ENCODE peak calls at places on chromosomes 1 and 21, in eight cellular contexts. One of them, this sample, is unnamed.

GRCh38 chr1:116167625-116168276 is 56.6 kb downstream of the MAB21L3 start:
- DNase-seq in ovary: peak
- DNase-seq in GM23338: peak
- DNase-seq in astrocyte: no peak
- DNase-seq in sigmoid colon: no peak
- DNase-seq in fibroblast of lung: peak
- DNase-seq in mucosa of descending colon: peak
- DNase-seq in AG04450: no peak
- DNase-seq in this sample: no peak

GRCh38 chr1:207817166-207817565 is 65.3 kb downstream of the CD46 start:
- DNase-seq in sigmoid colon: peak
- DNase-seq in fibroblast of lung: no peak
- DNase-seq in GM23338: no peak
- DNase-seq in AG04450: no peak
- DNase-seq in ovary: no peak
- DNase-seq in astrocyte: no peak
- DNase-seq in mucosa of descending colon: no peak
- DNase-seq in this sample: no peak

GRCh38 chr1:67339623-67340343 is 32.1 kb downstream of the IL12RB2 start:
- DNase-seq in astrocyte: peak
- DNase-seq in sigmoid colon: no peak
- DNase-seq in GM23338: no peak
- DNase-seq in AG04450: peak
- DNase-seq in fibroblast of lung: peak
- DNase-seq in ovary: no peak
- DNase-seq in mucosa of descending colon: no peak
- DNase-seq in this sample: peak

GRCh38 chr1:89085781-89086180 is 20.8 kb upstream of the GBP1 start:
- DNase-seq in sigmoid colon: no peak
- DNase-seq in GM23338: no peak
- DNase-seq in astrocyte: no peak
- DNase-seq in ovary: no peak
- DNase-seq in AG04450: no peak
- DNase-seq in fibroblast of lung: peak
- DNase-seq in mucosa of descending colon: no peak
- DNase-seq in this sample: no peak

GRCh38 chr21:18142639-18143038 is 102.0 kb upstream of the CHODL start:
- DNase-seq in GM23338: no peak
- DNase-seq in fibroblast of lung: no peak
- DNase-seq in mucosa of descending colon: no peak
- DNase-seq in astrocyte: no peak
- DNase-seq in ovary: no peak
- DNase-seq in AG04450: no peak
- DNase-seq in sigmoid colon: no peak
- DNase-seq in this sample: no peak

GRCh38 chr1:44524655-44525530 is 119.8 kb downstream of the RNF220 start:
- DNase-seq in sigmoid colon: no peak
- DNase-seq in AG04450: no peak
- DNase-seq in ovary: no peak
- DNase-seq in mucosa of descending colon: no peak
- DNase-seq in fibroblast of lung: no peak
- DNase-seq in astrocyte: no peak
- DNase-seq in GM23338: peak
- DNase-seq in this sample: no peak

GRCh38 chr1:18580087-18580486 is 50.6 kb upstream of the PAX7 start:
- DNase-seq in fibroblast of lung: no peak
- DNase-seq in mucosa of descending colon: no peak
- DNase-seq in GM23338: no peak
- DNase-seq in AG04450: no peak
- DNase-seq in astrocyte: no peak
- DNase-seq in sigmoid colon: no peak
- DNase-seq in ovary: no peak
- DNase-seq in this sample: no peak

GRCh38 chr21:45290948-45291612 is 3.4 kb upstream of the POFUT2 start:
- DNase-seq in fibroblast of lung: peak
- DNase-seq in AG04450: no peak
- DNase-seq in GM23338: no peak
- DNase-seq in astrocyte: peak
- DNase-seq in sigmoid colon: peak
- DNase-seq in mucosa of descending colon: peak
- DNase-seq in ovary: peak
- DNase-seq in this sample: no peak

GRCh38 chr1:65041014-65041413 is 74.7 kb upstream of the JAK1 start:
- DNase-seq in astrocyte: no peak
- DNase-seq in sigmoid colon: no peak
- DNase-seq in ovary: no peak
- DNase-seq in mucosa of descending colon: no peak
- DNase-seq in GM23338: no peak
- DNase-seq in AG04450: no peak
- DNase-seq in fibroblast of lung: no peak
- DNase-seq in this sample: no peak

GRCh38 chr1:33281554-33282303 is 25.4 kb downstream of the ZNF362 start:
- DNase-seq in AG04450: no peak
- DNase-seq in astrocyte: no peak
- DNase-seq in GM23338: no peak
- DNase-seq in ovary: peak
- DNase-seq in mucosa of descending colon: no peak
- DNase-seq in sigmoid colon: peak
- DNase-seq in fibroblast of lung: no peak
- DNase-seq in this sample: no peak

GRCh38 chr1:206035027-206035426 is 11.3 kb upstream of the CTSE start:
- DNase-seq in astrocyte: no peak
- DNase-seq in fibroblast of lung: no peak
- DNase-seq in GM23338: no peak
- DNase-seq in sigmoid colon: no peak
- DNase-seq in AG04450: no peak
- DNase-seq in mucosa of descending colon: peak
- DNase-seq in ovary: no peak
- DNase-seq in this sample: no peak

GRCh38 chr1:56397811-56398231 is 181.5 kb downstream of the PLPP3 start:
- DNase-seq in ovary: no peak
- DNase-seq in GM23338: no peak
- DNase-seq in sigmoid colon: no peak
- DNase-seq in astrocyte: no peak
- DNase-seq in fibroblast of lung: peak
- DNase-seq in AG04450: no peak
- DNase-seq in mucosa of descending colon: no peak
- DNase-seq in this sample: peak

GRCh38 chr1:96723372-96723771 is 1.8 kb downstream of the PTBP2 start:
- DNase-seq in AG04450: no peak
- DNase-seq in sigmoid colon: no peak
- DNase-seq in fibroblast of lung: no peak
- DNase-seq in mucosa of descending colon: no peak
- DNase-seq in astrocyte: no peak
- DNase-seq in ovary: no peak
- DNase-seq in GM23338: no peak
- DNase-seq in this sample: no peak

GRCh38 chr1:84171471-84171870 is 27.4 kb downstream of the PRKACB start:
- DNase-seq in astrocyte: no peak
- DNase-seq in GM23338: no peak
- DNase-seq in sigmoid colon: no peak
- DNase-seq in mucosa of descending colon: no peak
- DNase-seq in AG04450: no peak
- DNase-seq in ovary: no peak
- DNase-seq in fibroblast of lung: no peak
- DNase-seq in this sample: no peak

GRCh38 chr1:110605901-110606783 is at the start of gene KCNA2:
- DNase-seq in astrocyte: peak
- DNase-seq in fibroblast of lung: no peak
- DNase-seq in AG04450: no peak
- DNase-seq in GM23338: peak
- DNase-seq in sigmoid colon: peak
- DNase-seq in mucosa of descending colon: no peak
- DNase-seq in ovary: peak
- DNase-seq in this sample: no peak

GRCh38 chr1:111204211-111204883 is 3.9 kb upstream of the DENND2D start:
- DNase-seq in AG04450: no peak
- DNase-seq in ovary: peak
- DNase-seq in sigmoid colon: no peak
- DNase-seq in mucosa of descending colon: peak
- DNase-seq in GM23338: no peak
- DNase-seq in astrocyte: no peak
- DNase-seq in fibroblast of lung: no peak
- DNase-seq in this sample: no peak

GRCh38 chr1:38062361-38063288 is 16.0 kb upstream of the POU3F1 start:
- DNase-seq in AG04450: no peak
- DNase-seq in astrocyte: no peak
- DNase-seq in GM23338: no peak
- DNase-seq in mucosa of descending colon: no peak
- DNase-seq in fibroblast of lung: no peak
- DNase-seq in ovary: no peak
- DNase-seq in sigmoid colon: no peak
- DNase-seq in this sample: no peak

GRCh38 chr1:151739590-151740355 is 18.5 kb downstream of the RIIAD1 start:
- DNase-seq in AG04450: no peak
- DNase-seq in GM23338: peak
- DNase-seq in ovary: no peak
- DNase-seq in sigmoid colon: no peak
- DNase-seq in astrocyte: no peak
- DNase-seq in mucosa of descending colon: no peak
- DNase-seq in fibroblast of lung: no peak
- DNase-seq in this sample: no peak

GRCh38 chr1:200628223-200628868 is 7.8 kb upstream of the KIF14 start:
- DNase-seq in fibroblast of lung: no peak
- DNase-seq in mucosa of descending colon: no peak
- DNase-seq in astrocyte: no peak
- DNase-seq in sigmoid colon: no peak
- DNase-seq in ovary: no peak
- DNase-seq in AG04450: no peak
- DNase-seq in GM23338: no peak
- DNase-seq in this sample: no peak

GRCh38 chr1:246497331-246497915 is 9.7 kb downstream of the SMYD3 start:
- DNase-seq in ovary: no peak
- DNase-seq in fibroblast of lung: peak
- DNase-seq in astrocyte: peak
- DNase-seq in sigmoid colon: no peak
- DNase-seq in AG04450: peak
- DNase-seq in mucosa of descending colon: no peak
- DNase-seq in GM23338: peak
- DNase-seq in this sample: peak

GRCh38 chr1:196738730-196739129 is 35.9 kb upstream of the CFHR3 start:
- DNase-seq in fibroblast of lung: no peak
- DNase-seq in AG04450: no peak
- DNase-seq in sigmoid colon: no peak
- DNase-seq in mucosa of descending colon: no peak
- DNase-seq in ovary: no peak
- DNase-seq in GM23338: no peak
- DNase-seq in astrocyte: no peak
- DNase-seq in this sample: no peak

GRCh38 chr1:53476579-53476978 is 17.4 kb downstream of the DMRTB1 start:
- DNase-seq in ovary: no peak
- DNase-seq in GM23338: no peak
- DNase-seq in sigmoid colon: no peak
- DNase-seq in mucosa of descending colon: no peak
- DNase-seq in fibroblast of lung: no peak
- DNase-seq in astrocyte: no peak
- DNase-seq in AG04450: no peak
- DNase-seq in this sample: no peak

DNA sequence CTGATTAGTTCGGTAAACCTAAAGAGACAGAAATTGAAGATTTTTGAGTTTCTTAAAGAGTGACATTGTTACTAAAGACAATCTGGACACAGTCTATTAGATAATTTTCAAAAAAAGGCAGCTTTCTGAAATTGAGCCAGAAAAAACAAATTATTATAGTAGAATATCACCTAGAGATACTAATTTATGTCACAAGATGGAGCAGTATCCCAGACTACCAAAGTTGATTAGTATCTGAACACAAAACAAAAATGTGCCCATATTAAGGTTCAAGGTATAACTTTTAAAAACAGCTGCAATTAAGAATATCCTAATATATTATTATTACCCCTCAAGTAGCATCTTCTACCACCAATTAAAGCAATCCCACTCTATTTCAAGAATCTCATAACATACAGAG is 40.5 kb upstream of the SYT2 start:
- DNase-seq in AG04450: no peak
- DNase-seq in astrocyte: no peak
- DNase-seq in fibroblast of lung: no peak
- DNase-seq in mucosa of descending colon: no peak
- DNase-seq in ovary: no peak
- DNase-seq in GM23338: no peak
- DNase-seq in sigmoid colon: no peak
- DNase-seq in this sample: no peak
- TF ChIP-seq CTCF in AG04450: no peak
- TF ChIP-seq CTCF in astrocyte: no peak
- TF ChIP-seq CTCF in fibroblast of lung: no peak
- TF ChIP-seq CTCF in mucosa of descending colon: no peak
- TF ChIP-seq CTCF in ovary: no peak
- TF ChIP-seq CTCF in GM23338: no peak
- TF ChIP-seq CTCF in sigmoid colon: no peak
- TF ChIP-seq CTCF in this sample: no peak

DNA sequence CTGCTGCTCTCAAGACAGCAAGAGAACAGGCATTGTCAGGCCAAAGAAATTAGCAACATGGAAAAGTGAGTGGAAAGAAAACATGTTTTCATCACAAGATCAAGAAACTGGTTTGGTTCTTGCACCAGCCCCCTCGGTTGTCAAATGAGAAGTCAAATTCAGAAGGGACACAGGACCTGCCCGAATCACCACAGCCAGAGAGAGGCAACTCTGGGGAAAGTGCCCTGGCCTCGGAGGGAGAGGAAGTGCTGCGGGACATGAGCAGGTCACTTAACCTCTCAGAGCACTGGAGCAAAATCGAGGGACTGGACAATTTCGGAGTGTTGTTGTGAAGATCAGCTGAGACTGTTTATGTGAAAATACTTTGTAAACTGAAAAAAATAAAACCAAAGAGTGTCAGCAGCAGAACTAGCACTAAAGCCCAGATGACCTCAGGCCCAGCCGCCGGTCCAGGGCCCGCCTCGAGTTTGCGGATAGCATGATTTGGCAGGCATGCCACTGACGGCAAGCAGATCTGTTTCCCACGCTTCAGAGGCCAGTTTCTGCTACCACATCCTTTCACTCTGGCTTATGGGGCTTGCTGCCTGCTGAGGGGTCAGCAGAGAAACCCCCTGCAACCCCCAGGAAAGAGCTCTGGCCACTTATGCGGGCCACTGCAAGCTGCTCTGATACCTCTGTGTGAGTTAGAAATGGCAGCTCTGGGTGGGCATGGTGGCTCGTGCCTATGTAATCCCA is 32.1 kb downstream of the CD247 start:
- DNase-seq in astrocyte: no peak
- DNase-seq in ovary: no peak
- DNase-seq in fibroblast of lung: no peak
- DNase-seq in GM23338: no peak
- DNase-seq in mucosa of descending colon: peak
- DNase-seq in sigmoid colon: no peak
- DNase-seq in AG04450: no peak
- DNase-seq in this sample: no peak
- H3K4me3 ChIP-seq in astrocyte: no peak
- H3K4me3 ChIP-seq in ovary: no peak
- H3K4me3 ChIP-seq in fibroblast of lung: no peak
- H3K4me3 ChIP-seq in GM23338: no peak
- H3K4me3 ChIP-seq in mucosa of descending colon: no peak
- H3K4me3 ChIP-seq in sigmoid colon: no peak
- H3K4me3 ChIP-seq in AG04450: no peak
- H3K4me3 ChIP-seq in this sample: no peak

GRCh38 chr1:21939650-21940374 is 2.7 kb upstream of the HSPG2 start:
- DNase-seq in GM23338: no peak
- DNase-seq in AG04450: peak
- DNase-seq in sigmoid colon: peak
- DNase-seq in fibroblast of lung: peak
- DNase-seq in ovary: peak
- DNase-seq in astrocyte: peak
- DNase-seq in mucosa of descending colon: peak
- DNase-seq in this sample: peak
- TF ChIP-seq CTCF in GM23338: no peak
- TF ChIP-seq CTCF in AG04450: peak
- TF ChIP-seq CTCF in sigmoid colon: peak
- TF ChIP-seq CTCF in fibroblast of lung: peak
- TF ChIP-seq CTCF in ovary: peak
- TF ChIP-seq CTCF in astrocyte: peak
- TF ChIP-seq CTCF in mucosa of descending colon: no peak
- TF ChIP-seq CTCF in this sample: peak

GRCh38 chr1:211699059-211699458 is 23.6 kb upstream of the NEK2 start:
- DNase-seq in mucosa of descending colon: no peak
- DNase-seq in GM23338: peak
- DNase-seq in astrocyte: no peak
- DNase-seq in fibroblast of lung: no peak
- DNase-seq in ovary: no peak
- DNase-seq in AG04450: no peak
- DNase-seq in sigmoid colon: no peak
- DNase-seq in this sample: no peak
- H3K4me3 ChIP-seq in mucosa of descending colon: no peak
- H3K4me3 ChIP-seq in GM23338: peak
- H3K4me3 ChIP-seq in astrocyte: no peak
- H3K4me3 ChIP-seq in fibroblast of lung: no peak
- H3K4me3 ChIP-seq in ovary: no peak
- H3K4me3 ChIP-seq in AG04450: no peak
- H3K4me3 ChIP-seq in sigmoid colon: no peak
- H3K4me3 ChIP-seq in this sample: no peak

This sample was measured in AG09309.